ENCODE peak calls at places on chromosome 4, in seven cellular contexts. Y is choroid plexus epithelial cell, K is GM12865, O is K562, V is MM.1S, X is lower lobe of right lung, C is cardiac fibroblast. Q is an unnamed sample.

GRCh38 chr4:7803992-7804758 is 135.5 kb downstream of the AFAP1 start:
- DNase-seq in Y (peak; percentile 86), K (peak; percentile 81), O (peak; percentile 86), V (peak; percentile 66), X (peak; percentile 88), C (peak; percentile 86), Q (peak; percentile 82)

GRCh38 chr4:183182873-183183725 is 84.0 kb downstream of the WWC2 start:
- DNase-seq in Y (peak; percentile 90), K (peak; percentile 21), O (no peak), V (peak; percentile 62), X (peak; percentile 51), C (peak; percentile 90), Q (no peak)

GRCh38 chr4:155164705-155165104 is 43.7 kb upstream of the NPY2R start:
- DNase-seq in Y (no peak), K (no peak), O (no peak), V (no peak), X (no peak), C (no peak), Q (no peak)

GRCh38 chr4:820230-821172 is 5.4 kb downstream of the CPLX1 start:
- DNase-seq in Y (no peak), K (no peak), O (no peak), V (no peak), X (no peak), C (no peak), Q (no peak)

GRCh38 chr4:7297881-7298280 is 105.5 kb downstream of the SORCS2 start:
- DNase-seq in Y (no peak), K (no peak), O (no peak), V (no peak), X (no peak), C (no peak), Q (no peak)

GRCh38 chr4:159178147-159178541 is 75.3 kb downstream of the RAPGEF2 start:
- DNase-seq in Y (peak; percentile 72), K (no peak), O (no peak), V (no peak), X (no peak), C (peak; percentile 54), Q (no peak)

GRCh38 chr4:115537387-115537786 is 424.0 kb upstream of the NDST4 start:
- DNase-seq in Y (peak; percentile 41), K (peak; percentile 6), O (no peak), V (peak; percentile 29), X (no peak), C (peak; percentile 0), Q (no peak)

GRCh38 chr4:8773124-8773931 is 98.3 kb downstream of the HMX1 start:
- DNase-seq in Y (no peak), K (no peak), O (no peak), V (no peak), X (peak; percentile 35), C (no peak), Q (no peak)

GRCh38 chr4:41218703-41219102 is 4.4 kb upstream of the APBB2 start:
- DNase-seq in Y (no peak), K (no peak), O (no peak), V (no peak), X (no peak), C (no peak), Q (no peak)

GRCh38 chr4:139691-140090 is 15.4 kb downstream of the ZNF718 start:
- DNase-seq in Y (no peak), K (no peak), O (no peak), V (no peak), X (no peak), C (no peak), Q (no peak)

GRCh38 chr4:32002037-32002747 is 1282.0 kb downstream of the PCDH7 start:
- DNase-seq in Y (no peak), K (no peak), O (peak; percentile 35), V (no peak), X (no peak), C (no peak), Q (no peak)

GRCh38 chr4:183214912-183215488 is 105.1 kb downstream of the CLDN22 start:
- DNase-seq in Y (no peak), K (no peak), O (no peak), V (peak; percentile 7), X (no peak), C (peak; percentile 9), Q (no peak)

GRCh38 chr4:103168993-103169392 is 29.1 kb downstream of the CENPE start:
- DNase-seq in Y (peak; percentile 4), K (no peak), O (no peak), V (no peak), X (no peak), C (no peak), Q (no peak)

GRCh38 chr4:3532714-3533336 is 603 bp upstream of the LRPAP1 start:
- DNase-seq in Y (no peak), K (no peak), O (no peak), V (no peak), X (no peak), C (no peak), Q (no peak)

GRCh38 chr4:39169426-39169825 is 12.9 kb upstream of the WDR19 start:
- DNase-seq in Y (peak; percentile 33), K (no peak), O (no peak), V (no peak), X (no peak), C (no peak), Q (no peak)

GRCh38 chr4:102404551-102404969 is 59.3 kb upstream of the SLC39A8 start:
- DNase-seq in Y (peak; percentile 13), K (no peak), O (no peak), V (no peak), X (no peak), C (peak; percentile 40), Q (no peak)

GRCh38 chr4:23455482-23455881 is 434.4 kb downstream of the PPARGC1A start:
- DNase-seq in Y (no peak), K (no peak), O (no peak), V (no peak), X (no peak), C (no peak), Q (no peak)

GRCh38 chr4:8503801-8504200 is 63.2 kb downstream of the TRMT44 start:
- DNase-seq in Y (no peak), K (no peak), O (no peak), V (no peak), X (no peak), C (no peak), Q (no peak)

GRCh38 chr4:115274545-115274944 is 161.1 kb upstream of the NDST4 start:
- DNase-seq in Y (no peak), K (peak; percentile 9), O (no peak), V (peak; percentile 45), X (no peak), C (no peak), Q (peak; percentile 6)

GRCh38 chr4:64407000-64407399 is 2.2 kb downstream of the TECRL start:
- DNase-seq in Y (no peak), K (no peak), O (no peak), V (no peak), X (no peak), C (no peak), Q (no peak)

GRCh38 chr4:109589119-109589518 is 29.1 kb downstream of the MCUB start:
- DNase-seq in Y (no peak), K (no peak), O (no peak), V (no peak), X (no peak), C (no peak), Q (no peak)

GRCh38 chr4:86592553-86593249 is 1.4 kb upstream of the PTPN13 start:
- DNase-seq in Y (peak; percentile 55), K (no peak), O (no peak), V (no peak), X (no peak), C (peak; percentile 55), Q (no peak)

GRCh38 chr4:126023946-126024345 is 709.2 kb downstream of the FAT4 start:
- DNase-seq in Y (peak; percentile 43), K (no peak), O (no peak), V (no peak), X (no peak), C (peak; percentile 3), Q (no peak)

GRCh38 chr4:8133897-8134542 is 24.6 kb downstream of the ABLIM2 start:
- DNase-seq in Y (no peak), K (no peak), O (no peak), V (no peak), X (no peak), C (no peak), Q (no peak)

GRCh38 chr4:6221296-6221850 is 21.0 kb upstream of the JAKMIP1 start:
- DNase-seq in Y (no peak), K (no peak), O (no peak), V (no peak), X (no peak), C (no peak), Q (no peak)

GRCh38 chr4:54543088-54543795 is 114.5 kb upstream of the KIT start:
- DNase-seq in Y (peak; percentile 48), K (no peak), O (no peak), V (no peak), X (no peak), C (peak; percentile 88), Q (no peak)

GRCh38 chr4:8411351-8412180 is 29.0 kb downstream of the ACOX3 start:
- DNase-seq in Y (no peak), K (no peak), O (no peak), V (no peak), X (no peak), C (no peak), Q (no peak)

GRCh38 chr4:128524311-128524710 is 236.7 kb upstream of the PGRMC2 start:
- DNase-seq in Y (peak; percentile 79), K (no peak), O (no peak), V (no peak), X (peak; percentile 59), C (peak; percentile 96), Q (no peak)

GRCh38 chr4:46955601-46956000 is 37.8 kb downstream of the GABRA4 start:
- DNase-seq in Y (no peak), K (no peak), O (no peak), V (no peak), X (no peak), C (no peak), Q (no peak)
- TF ChIP-seq CTCF in Y (no peak), K (no peak), O (no peak), V (no peak), X (no peak), C (no peak), Q (no peak)

DNA sequence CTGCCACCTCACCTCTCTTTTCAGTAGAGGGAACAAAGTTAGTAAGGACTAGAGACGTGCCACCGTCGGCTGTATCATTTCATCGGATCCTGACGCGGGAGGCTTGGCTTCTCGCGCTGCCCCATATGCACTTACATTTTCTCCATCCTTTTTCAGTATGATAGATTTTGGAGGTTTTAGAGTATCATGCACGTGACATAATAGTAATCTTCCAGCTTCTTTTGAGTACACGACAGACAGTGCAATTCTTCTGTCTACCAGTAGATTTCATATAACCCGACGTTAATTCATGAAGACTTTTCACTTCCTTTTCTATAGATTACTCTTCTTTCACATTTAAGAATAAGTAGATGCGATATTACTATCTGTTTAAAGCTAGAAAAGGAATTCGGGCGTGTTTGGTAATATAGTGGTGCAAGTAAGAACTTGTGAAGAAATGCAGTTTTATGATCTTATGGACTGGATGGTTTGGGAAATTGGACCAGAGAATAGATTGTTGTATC is 995 bp downstream of the CDS1 start:
- DNase-seq in Y (peak; percentile 25), K (peak; percentile 10), O (peak; percentile 13), V (peak; percentile 36), X (no peak), C (peak; percentile 5), Q (peak; percentile 39)
- TF ChIP-seq CTCF in Y (no peak), K (no peak), O (no peak), V (peak; percentile 32), X (no peak), C (peak; percentile 4), Q (no peak)

GRCh38 chr4:140426610-140427103 is 791 bp downstream of the CLGN start:
- DNase-seq in Y (no peak), K (no peak), O (peak; percentile 9), V (peak; percentile 41), X (no peak), C (no peak), Q (peak; percentile 22)
- TF ChIP-seq CTCF in Y (no peak), K (no peak), O (peak; percentile 16), V (peak; percentile 30), X (no peak), C (no peak), Q (no peak)

GRCh38 chr4:181364504-181364903 is 878.7 kb upstream of the TENM3 start:
- DNase-seq in Y (no peak), K (no peak), O (no peak), V (no peak), X (no peak), C (no peak), Q (no peak)
- TF ChIP-seq CTCF in Y (no peak), K (no peak), O (no peak), V (no peak), X (no peak), C (no peak), Q (no peak)

Q was measured in GM13977.